ENCODE peak calls at places on chromosomes 1 and 21, in four cellular contexts. O is COLO829, G is GM04504, K is stomach. C is an unnamed sample.

GRCh38 chr1:195584870-195585624 is 1023.2 kb downstream of the KCNT2 start:
- DNase-seq in O (no peak), G (no peak), K (no peak), C (no peak)

GRCh38 chr1:59434336-59434735 is 137.4 kb downstream of the FGGY start:
- DNase-seq in O (no peak), G (peak), K (no peak), C (no peak)

GRCh38 chr1:82837261-82837660 is 1036.5 kb downstream of the ADGRL2 start:
- DNase-seq in O (no peak), G (no peak), K (no peak), C (no peak)

GRCh38 chr1:40313329-40313957 is 3.6 kb downstream of the COL9A2 start:
- DNase-seq in O (no peak), G (no peak), K (no peak), C (no peak)

GRCh38 chr1:31421404-31422040 is 8.5 kb downstream of the SERINC2 start:
- DNase-seq in O (no peak), G (no peak), K (no peak), C (no peak)

GRCh38 chr1:59225594-59225993 is 71.3 kb upstream of the FGGY start:
- DNase-seq in O (no peak), G (no peak), K (no peak), C (no peak)

GRCh38 chr1:29057700-29058099 is 66.0 kb downstream of the TMEM200B start:
- DNase-seq in O (no peak), G (no peak), K (no peak), C (no peak)

GRCh38 chr21:45019076-45019886 is 55.1 kb upstream of the ADARB1 start:
- DNase-seq in O (no peak), G (no peak), K (no peak), C (peak)

GRCh38 chr1:244325056-244325764 is 126.5 kb downstream of the ADSS2 start:
- DNase-seq in O (no peak), G (no peak), K (peak), C (no peak)

GRCh38 chr1:6770727-6771567 is 14.3 kb upstream of the CAMTA1 start:
- DNase-seq in O (no peak), G (no peak), K (no peak), C (no peak)

GRCh38 chr1:98044071-98044697 is 123.3 kb upstream of the DPYD start:
- DNase-seq in O (no peak), G (no peak), K (no peak), C (no peak)

GRCh38 chr1:67135354-67135753 is 584 bp upstream of the C1orf141 start:
- DNase-seq in O (no peak), G (peak), K (no peak), C (no peak)

GRCh38 chr21:32771134-32771523 is 426 bp downstream of the PAXBP1 start:
- DNase-seq in O (peak), G (peak), K (peak), C (peak)

GRCh38 chr1:21913763-21914162 is 23.3 kb downstream of the HSPG2 start:
- DNase-seq in O (no peak), G (no peak), K (no peak), C (no peak)

GRCh38 chr1:116842654-116843053 is 67.1 kb upstream of the PTGFRN start:
- DNase-seq in O (no peak), G (no peak), K (no peak), C (no peak)

GRCh38 chr1:169692766-169693460 is 18.5 kb downstream of the SELL start:
- DNase-seq in O (no peak), G (no peak), K (no peak), C (no peak)

GRCh38 chr1:205437570-205437969 is 15.7 kb upstream of the LEMD1 start:
- DNase-seq in O (no peak), G (no peak), K (no peak), C (peak)

GRCh38 chr1:61869691-61870109 is 127.4 kb downstream of the PATJ start:
- DNase-seq in O (no peak), G (no peak), K (no peak), C (no peak)

GRCh38 chr1:204431310-204432184 is 19.9 kb upstream of the PPP1R15B start:
- DNase-seq in O (peak), G (peak), K (peak), C (peak)

GRCh38 chr1:153661111-153661708 is 2.7 kb downstream of the SNAPIN start:
- DNase-seq in O (no peak), G (no peak), K (no peak), C (peak)

GRCh38 chr1:81702903-81703302 is 97.8 kb upstream of the ADGRL2 start:
- DNase-seq in O (no peak), G (peak), K (no peak), C (no peak)

GRCh38 chr1:32533792-32534327 is 5.4 kb upstream of the ZBTB8A start:
- DNase-seq in O (no peak), G (no peak), K (no peak), C (peak)

GRCh38 chr21:39319251-39319756 is 5.9 kb upstream of the BRWD1 start:
- DNase-seq in O (no peak), G (peak), K (no peak), C (no peak)